ENCODE peak calls at places on chromosomes 11 and 22, in six cellular contexts. E is effector memory CD8-positive, alpha-beta T cell; J is stimulated activated naive CD8-positive, alpha-beta T cell treated with anti-CD3 and anti-CD28 coated beads, Interleukin-15, Interleukin-2, amounts not matched to agents 100 U/mL and 50 U/mL, for 24 hours; Y is T-helper 17 cell; S is activated naive CD4-positive, alpha-beta T cell treated with anti-CD3 and anti-CD28 coated beads, Interleukin-2, amount 50 U/mL, for 72 hours; K is IMR-90. A is an unnamed sample.

GRCh38 chr22:24427500-24428164 is at the start of gene ADORA2A:
- ATAC-seq in E (peak), J (peak), Y (peak), S (peak), K (no peak), A (peak)

GRCh38 chr11:45654741-45655283 is 10.6 kb downstream of the CHST1 start:
- ATAC-seq in E (no peak), J (no peak), Y (peak), S (no peak), K (no peak), A (no peak)

GRCh38 chr11:43644626-43645299 is 35.8 kb upstream of the HSD17B12 start:
- ATAC-seq in E (no peak), J (no peak), Y (no peak), S (peak), K (no peak), A (no peak)

GRCh38 chr11:14022821-14023220 is 60.3 kb downstream of the SPON1 start:
- ATAC-seq in E (no peak), J (no peak), Y (no peak), S (no peak), K (no peak), A (no peak)

GRCh38 chr22:17846326-17846992 is 72.2 kb upstream of the BID start:
- ATAC-seq in E (no peak), J (no peak), Y (no peak), S (no peak), K (no peak), A (no peak)

GRCh38 chr22:39820266-39820665 is 73.3 kb downstream of the ENTHD1 start:
- ATAC-seq in E (no peak), J (no peak), Y (no peak), S (no peak), K (peak), A (no peak)

GRCh38 chr11:67606150-67606476 is 623 bp upstream of the NDUFV1 start:
- ATAC-seq in E (no peak), J (no peak), Y (no peak), S (no peak), K (peak), A (no peak)

GRCh38 chr22:32574397-32574796 is 99.8 kb downstream of the FBXO7 start:
- ATAC-seq in E (no peak), J (peak), Y (no peak), S (no peak), K (no peak), A (no peak)

GRCh38 chr22:30240541-30241417 is 5.8 kb downstream of the LIF start:
- ATAC-seq in E (no peak), J (no peak), Y (no peak), S (no peak), K (no peak), A (peak)

GRCh38 chr11:33724644-33725035 is 11.6 kb downstream of the CD59 start:
- ATAC-seq in E (no peak), J (no peak), Y (no peak), S (no peak), K (peak), A (no peak)

GRCh38 chr11:48080301-48080861 is 100.0 kb downstream of the PTPRJ start:
- ATAC-seq in E (no peak), J (no peak), Y (no peak), S (no peak), K (no peak), A (no peak)

GRCh38 chr11:94184362-94184761 is 55.7 kb downstream of the PANX1 start:
- ATAC-seq in E (no peak), J (no peak), Y (no peak), S (no peak), K (no peak), A (no peak)

GRCh38 chr11:96228472-96228871 is 114.5 kb downstream of the MAML2 start:
- ATAC-seq in E (no peak), J (no peak), Y (no peak), S (no peak), K (peak), A (no peak)

GRCh38 chr11:58636587-58636986 is 14.1 kb downstream of the CNTF start:
- ATAC-seq in E (no peak), J (no peak), Y (no peak), S (no peak), K (no peak), A (no peak)

GRCh38 chr22:33896154-33896800 is 24.0 kb downstream of the LARGE1 start:
- ATAC-seq in E (no peak), J (no peak), Y (peak), S (no peak), K (no peak), A (peak)

GRCh38 chr22:21677606-21678443 is 12.0 kb downstream of the PPIL2 start:
- ATAC-seq in E (no peak), J (no peak), Y (no peak), S (no peak), K (no peak), A (no peak)

GRCh38 chr11:123815116-123815515 is 9.0 kb upstream of the OR6M1 start:
- ATAC-seq in E (no peak), J (no peak), Y (no peak), S (no peak), K (no peak), A (no peak)

GRCh38 chr22:42645341-42645937 is 3.8 kb downstream of the CYB5R3 start:
- ATAC-seq in E (no peak), J (no peak), Y (no peak), S (no peak), K (no peak), A (no peak)

GRCh38 chr22:30876925-30877553 is 91.5 kb downstream of the MORC2 start:
- ATAC-seq in E (no peak), J (no peak), Y (no peak), S (no peak), K (peak), A (no peak)

GRCh38 chr11:16526947-16527346 is 170.6 kb upstream of the SOX6 start:
- ATAC-seq in E (no peak), J (no peak), Y (no peak), S (no peak), K (no peak), A (no peak)

A was measured in stimulated activated memory B cell treated with anti-CD40 and anti-IgM and Interleukin-4, amounts not matched to agents 10 μg/mL and 1 μg/mL and 100 μg/mL, for 72 hours.